ENCODE peak calls at places on chromosomes 3 and 15, in six cellular contexts. P is kidney epithelial cell; D is cerebellum; K is stimulated activated naive CD8-positive, alpha-beta T cell treated with anti-CD3 and anti-CD28 coated beads, Interleukin-15, Interleukin-2, amounts not matched to agents 100 U/mL and 50 U/mL, for 24 hours; Z is Right ventricle myocardium superior; C is mucosa of gallbladder. V is an unnamed sample.

GRCh38 chr15:74867562-74868458 is 5.4 kb downstream of the SCAMP2 start:
- DNase-seq in P (no peak), D (no peak), K (no peak), Z (peak), C (no peak), V (no peak)

GRCh38 chr3:195195321-195196209 is 75.4 kb downstream of the XXYLT1 start:
- DNase-seq in P (no peak), D (peak), K (no peak), Z (no peak), C (no peak), V (no peak)

GRCh38 chr15:100211855-100212850 is 129.6 kb downstream of the ADAMTS17 start:
- DNase-seq in P (no peak), D (no peak), K (no peak), Z (no peak), C (peak), V (no peak)

GRCh38 chr15:96053039-96054021 is 277.2 kb upstream of the NR2F2 start:
- DNase-seq in P (no peak), D (peak), K (no peak), Z (peak), C (peak), V (no peak)

GRCh38 chr3:167684389-167684993 is 30.7 kb upstream of the WDR49 start:
- DNase-seq in P (no peak), D (peak), K (peak), Z (no peak), C (peak), V (peak)

GRCh38 chr3:124878561-124879394 is 8.4 kb downstream of the ITGB5 start:
- DNase-seq in P (peak), D (no peak), K (no peak), Z (no peak), C (peak), V (no peak)

GRCh38 chr3:125192190-125193035 is 20.1 kb downstream of the SLC12A8 start:
- DNase-seq in P (peak), D (no peak), K (no peak), Z (no peak), C (no peak), V (no peak)

GRCh38 chr3:193827831-193828230 is 234.8 kb downstream of the OPA1 start:
- DNase-seq in P (no peak), D (no peak), K (no peak), Z (no peak), C (no peak), V (no peak)

GRCh38 chr3:84547971-84548970 is 410.5 kb upstream of the CADM2 start:
- DNase-seq in P (no peak), D (peak), K (no peak), Z (peak), C (no peak), V (no peak)

GRCh38 chr15:83709813-83710212 is 55.9 kb downstream of the ADAMTSL3 start:
- DNase-seq in P (no peak), D (no peak), K (no peak), Z (no peak), C (no peak), V (no peak)

GRCh38 chr3:105277656-105278055 is 89.1 kb upstream of the ALCAM start:
- DNase-seq in P (no peak), D (no peak), K (no peak), Z (no peak), C (no peak), V (no peak)

GRCh38 chr3:166446291-166446690 is 609.1 kb upstream of the BCHE start:
- DNase-seq in P (no peak), D (no peak), K (no peak), Z (no peak), C (no peak), V (no peak)

GRCh38 chr15:80970018-80970657 is 19.5 kb downstream of the MESD start:
- DNase-seq in P (no peak), D (peak), K (peak), Z (no peak), C (peak), V (peak)

GRCh38 chr3:31182639-31183038 is 288.2 kb upstream of the GADL1 start:
- DNase-seq in P (no peak), D (no peak), K (no peak), Z (no peak), C (no peak), V (no peak)